ENCODE peak calls at places on chromosomes 16 and 17, in ten cellular contexts. J is EL; K is A549; V is GM03348; F is T-helper 9 cell; Q is GM04504; Z is mammary epithelial cell; S is activated CD8-positive, alpha-beta memory T cell treated with anti-CD3 and anti-CD28 coated beads for 48 hours; M is endodermal cell; U is activated T-cell treated with anti-CD3 and anti-CD28 coated beads, Interleukin-2, amount 50 U/mL, for 72 hours. C is an unnamed sample.

GRCh38 chr16:82440336-82440735 is 186.4 kb upstream of the CDH13 start:
- DNase-seq in Z (no peak), K (no peak), M (peak; percentile 83), V (no peak), F (no peak), S (no peak), J (no peak), U (no peak), Q (no peak), C (no peak)

GRCh38 chr16:11742041-11742535 is 569 bp downstream of the TXNDC11 start:
- DNase-seq in S (no peak), V (peak; percentile 44), K (peak; percentile 25), Z (peak; percentile 27), M (peak; percentile 82), F (peak; percentile 35), J (no peak), U (peak; percentile 63), Q (no peak), C (no peak)

GRCh38 chr16:14071576-14072271 is 605 bp downstream of the MRTFB start:
- DNase-seq in S (no peak), Q (no peak), M (peak; percentile 80), U (no peak), V (no peak), Z (peak; percentile 15), J (no peak), K (peak; percentile 19), F (no peak), C (no peak)

GRCh38 chr17:4310349-4311060 is 46.7 kb upstream of the ANKFY1 start:
- DNase-seq in F (no peak), K (no peak), V (no peak), U (no peak), Z (no peak), S (no peak), Q (no peak), M (no peak), J (no peak), C (no peak)

GRCh38 chr17:21705021-21705601 is 12.8 kb downstream of the KCNJ18 start:
- DNase-seq in K (no peak), Z (no peak), V (no peak), Q (no peak), J (no peak), S (no peak), F (no peak), M (no peak), U (no peak), C (no peak)

GRCh38 chr16:84477661-84478060 is 26.8 kb downstream of the MEAK7 start:
- DNase-seq in V (no peak), S (no peak), Z (no peak), U (no peak), K (no peak), Q (no peak), F (no peak), M (no peak), J (no peak), C (no peak)

GRCh38 chr16:12081048-12081404 is 104.5 kb downstream of the SNX29 start:
- DNase-seq in K (no peak), S (no peak), J (no peak), U (peak; percentile 61), F (no peak), Z (no peak), Q (no peak), M (no peak), V (no peak), C (no peak)

GRCh38 chr16:46857261-46857962 is 26.4 kb upstream of the C16orf87 start:
- DNase-seq in V (peak; percentile 72), Z (peak; percentile 21), S (no peak), M (no peak), Q (peak; percentile 38), U (no peak), K (peak; percentile 55), F (no peak), J (peak; percentile 58), C (peak; percentile 61)

GRCh38 chr16:53282975-53283946 is 151.0 kb upstream of the RBL2 start:
- DNase-seq in V (peak; percentile 64), F (no peak), Z (peak; percentile 38), K (peak; percentile 58), U (no peak), M (no peak), Q (peak; percentile 13), J (peak; percentile 47), S (no peak), C (peak; percentile 66)

GRCh38 chr16:31201511-31202401 is 804 bp downstream of the PYCARD start:
- DNase-seq in M (peak; percentile 88), F (peak; percentile 30), U (peak; percentile 44), V (peak; percentile 55), Z (peak; percentile 39), K (no peak), Q (no peak), S (no peak), J (no peak), C (no peak)

C was measured in NCI-H2171 treated with DMSO at 0.1 percent for 48 hours.